ENCODE peak calls at places on chromosome 9, in five cellular contexts. B is NCI-H226, R is MM.1S, A is cardiac fibroblast, T is astrocyte of the cerebellum. K is an unnamed sample.

GRCh38 chr9:75138260-75139040 is 50.1 kb downstream of the OSTF1 start:
- DNase-seq in B (no peak), R (no peak), A (no peak), T (no peak), K (no peak)

GRCh38 chr9:99828417-99829176 is 6.9 kb downstream of the NR4A3 start:
- DNase-seq in B (no peak), R (no peak), A (peak; percentile 43), T (no peak), K (no peak)

GRCh38 chr9:6667633-6668280 is 22.2 kb upstream of the GLDC start:
- DNase-seq in B (no peak), R (peak; percentile 49), A (peak; percentile 50), T (no peak), K (no peak)

GRCh38 chr9:27154923-27155322 is 45.9 kb downstream of the TEK start:
- DNase-seq in B (peak; percentile 76), R (no peak), A (peak; percentile 94), T (peak; percentile 94), K (no peak)

GRCh38 chr9:36742264-36742663 is 169.6 kb downstream of the MELK start:
- DNase-seq in B (no peak), R (no peak), A (no peak), T (no peak), K (no peak)

GRCh38 chr9:38106488-38106887 is 37.5 kb upstream of the SHB start:
- DNase-seq in B (no peak), R (no peak), A (no peak), T (no peak), K (no peak)

GRCh38 chr9:91802391-91802790 is 147.6 kb downstream of the ROR2 start:
- DNase-seq in B (no peak), R (no peak), A (peak; percentile 44), T (no peak), K (no peak)

GRCh38 chr9:134694368-134694665 is 52.7 kb downstream of the COL5A1 start:
- DNase-seq in B (no peak), R (no peak), A (no peak), T (no peak), K (no peak)

GRCh38 chr9:91207481-91207888 is 154.2 kb downstream of the AUH start:
- DNase-seq in B (peak; percentile 13), R (no peak), A (peak; percentile 55), T (no peak), K (peak; percentile 45)

GRCh38 chr9:136326061-136326776 is 1.1 kb upstream of the GPSM1 start:
- DNase-seq in B (no peak), R (no peak), A (peak; percentile 67), T (peak; percentile 49), K (no peak)

GRCh38 chr9:125142560-125143376 is 560 bp downstream of the SCAI start:
- DNase-seq in B (no peak), R (peak; percentile 46), A (no peak), T (no peak), K (peak; percentile 19)

GRCh38 chr9:137174722-137175293 is 3.0 kb upstream of the TMEM210 start:
- DNase-seq in B (no peak), R (no peak), A (no peak), T (no peak), K (peak; percentile 45)

GRCh38 chr9:105835721-105836120 is 141.4 kb downstream of the TMEM38B start:
- DNase-seq in B (no peak), R (no peak), A (no peak), T (no peak), K (no peak)

GRCh38 chr9:124342946-124343485 is 72.2 kb downstream of the PSMB7 start:
- DNase-seq in B (peak; percentile 92), R (no peak), A (peak; percentile 86), T (peak; percentile 73), K (no peak)

GRCh38 chr9:34124103-34124502 is 2.4 kb downstream of the DCAF12 start:
- DNase-seq in B (no peak), R (no peak), A (no peak), T (no peak), K (peak; percentile 37)

GRCh38 chr9:751137-752051 is 90.1 kb upstream of the DMRT1 start:
- DNase-seq in B (peak; percentile 88), R (no peak), A (peak; percentile 79), T (no peak), K (peak; percentile 19)

GRCh38 chr9:33921967-33922895 is 105.3 kb downstream of the UBE2R2 start:
- DNase-seq in B (no peak), R (no peak), A (peak; percentile 35), T (no peak), K (peak; percentile 41)

GRCh38 chr9:136939431-136939995 is 5.0 kb downstream of the FBXW5 start:
- DNase-seq in B (no peak), R (no peak), A (no peak), T (no peak), K (no peak)

GRCh38 chr9:73199886-73200285 is 48.2 kb downstream of the ANXA1 start:
- DNase-seq in B (no peak), R (no peak), A (peak; percentile 10), T (no peak), K (peak; percentile 24)

GRCh38 chr9:4596165-4596922 is 65.8 kb upstream of the PLPP6 start:
- DNase-seq in B (no peak), R (peak; percentile 14), A (no peak), T (no peak), K (peak; percentile 67)